ENCODE peak calls at places on chromosomes 11 and 22, in nine cellular contexts. Q, P, U, R, L, J, C, M and G are unnamed samples.

GRCh38 chr11:11894486-11894885 is 52.7 kb downstream of the USP47 start:
- DNase-seq in M (no peak), Q (no peak), P (no peak), U (no peak), C (no peak), J (no peak), R (no peak), L (no peak), G (no peak)

GRCh38 chr22:50609599-50609998 is 9.0 kb downstream of the MAPK8IP2 start:
- DNase-seq in C (no peak), L (no peak), R (no peak), Q (no peak), J (no peak), U (no peak), M (no peak), P (no peak), G (no peak)

GRCh38 chr11:11481371-11481770 is 128.3 kb upstream of the CSNK2A3 start:
- DNase-seq in P (no peak), C (no peak), U (no peak), Q (peak; percentile 48), R (no peak), M (no peak), L (no peak), J (no peak), G (no peak)

GRCh38 chr11:2725367-2726300 is 25.8 kb upstream of the KCNQ1OT1 start:
- DNase-seq in Q (no peak), C (no peak), M (no peak), L (no peak), R (no peak), U (no peak), P (peak; percentile 89), J (peak; percentile 69), G (no peak)

GRCh38 chr11:12249590-12250260 is 127.6 kb upstream of the PARVA start:
- DNase-seq in M (no peak), P (no peak), J (no peak), U (peak; percentile 59), L (no peak), C (no peak), R (no peak), Q (no peak), G (no peak)

GRCh38 chr11:11620966-11621880 is 582 bp downstream of the GALNT18 start:
- DNase-seq in R (peak; percentile 75), C (no peak), J (no peak), Q (peak; percentile 32), M (no peak), U (peak; percentile 31), L (peak; percentile 55), P (peak; percentile 35), G (peak; percentile 84)

GRCh38 chr22:43186272-43187170 is at the start of gene TTLL12:
- DNase-seq in J (no peak), M (peak; percentile 19), R (peak; percentile 85), U (peak; percentile 56), L (peak; percentile 76), P (peak; percentile 36), Q (peak; percentile 83), C (no peak), G (peak; percentile 97)

GRCh38 chr11:46745328-46745727 is 26.3 kb downstream of the F2 start:
- DNase-seq in L (no peak), Q (no peak), P (no peak), J (no peak), C (no peak), R (no peak), M (no peak), U (no peak), G (no peak)

GRCh38 chr11:132054822-132055221 is 684.4 kb downstream of the NTM start:
- DNase-seq in J (no peak), R (no peak), Q (no peak), C (no peak), P (peak; percentile 63), L (no peak), U (no peak), M (no peak), G (peak; percentile 66)

GRCh38 chr22:46735747-46736608 is 2.1 kb downstream of the CERK start:
- DNase-seq in C (no peak), M (no peak), U (no peak), J (no peak), L (no peak), Q (no peak), R (no peak), P (no peak), G (peak; percentile 86)

GRCh38 chr11:34855021-34855753 is 61.0 kb downstream of the APIP start:
- DNase-seq in Q (no peak), C (no peak), M (no peak), R (no peak), P (no peak), J (no peak), U (peak; percentile 44), L (no peak), G (no peak)

GRCh38 chr11:115580927-115581680 is 76.9 kb upstream of the CADM1 start:
- DNase-seq in U (peak; percentile 35), Q (peak; percentile 32), P (peak; percentile 45), L (peak; percentile 52), R (no peak), M (no peak), C (no peak), J (peak; percentile 19), G (no peak)

GRCh38 chr11:79431535-79431934 is 9.3 kb downstream of the TENM4 start:
- DNase-seq in J (no peak), U (no peak), Q (no peak), M (no peak), R (no peak), P (peak; percentile 36), C (no peak), L (no peak), G (peak; percentile 67)

GRCh38 chr22:19816372-19817119 is 38.1 kb downstream of the GNB1L start:
- DNase-seq in Q (no peak), C (no peak), L (no peak), M (no peak), J (no peak), U (no peak), R (no peak), P (no peak), G (peak; percentile 69)

GRCh38 chr11:2442554-2442953 is 1.8 kb downstream of the TRPM5 start:
- DNase-seq in Q (no peak), C (no peak), L (no peak), J (no peak), R (no peak), U (no peak), P (no peak), M (no peak), G (no peak)

GRCh38 chr11:111978028-111978771 is 41.1 kb downstream of the DIXDC1 start:
- DNase-seq in P (peak; percentile 75), J (peak; percentile 53), M (no peak), Q (peak; percentile 85), U (peak; percentile 37), L (no peak), R (no peak), C (no peak), G (peak; percentile 96)

GRCh38 chr11:113188433-113188834 is 125.9 kb upstream of the TTC12 start:
- DNase-seq in L (no peak), Q (no peak), C (no peak), U (no peak), P (no peak), J (no peak), R (no peak), M (no peak), G (no peak)
- H3K4me3 ChIP-seq in L (no peak overlapping the region), Q (no peak overlapping the region), C (no peak overlapping the region), U (no peak overlapping the region), P (no peak overlapping the region), J (no peak overlapping the region), R (no peak overlapping the region), M (no peak overlapping the region), G (no peak overlapping the region)

GRCh38 chr22:38174626-38175025 is 7.0 kb downstream of the PLA2G6 start:
- DNase-seq in L (no peak), P (no peak), U (no peak), R (no peak), C (no peak), J (no peak), Q (no peak), M (no peak), G (no peak)
- H3K4me1 ChIP-seq in L (peaks cover 63% of the 10 kb centered on the region), P (peaks cover 16% of the 10 kb centered on the region), U (peaks cover 18% of the 10 kb centered on the region), R (peaks cover 55% of the 10 kb centered on the region), C (peaks cover 36% of the 10 kb centered on the region), J (no peaks in the 10 kb centered on the region), Q (no peaks in the 10 kb centered on the region), M (peaks cover 38% of the 10 kb centered on the region), G (peaks cover 33% of the 10 kb centered on the region)

GRCh38 chr11:107438148-107438547 is 19.5 kb downstream of the CWF19L2 start:
- DNase-seq in Q (no peak), J (no peak), M (no peak), L (no peak), R (no peak), U (no peak), C (no peak), P (no peak), G (no peak)
- TF ChIP-seq CTCF in Q (no peak), J (no peak), M (no peak), L (no peak), R (no peak), U (no peak), C (no peak), P (no peak), G (no peak)

GRCh38 chr22:30325065-30325720 is 1.5 kb downstream of the TBC1D10A start:
- DNase-seq in P (peak; percentile 74), M (no peak), L (no peak), U (peak; percentile 73), R (no peak), J (no peak), C (no peak), Q (peak; percentile 6), G (peak; percentile 98)

GRCh38 chr22:30321461-30321860 is 5.3 kb downstream of the TBC1D10A start:
- DNase-seq in Q (no peak), U (no peak), P (no peak), L (no peak), M (no peak), R (no peak), C (no peak), J (no peak), G (peak; percentile 3)

GRCh38 chr22:30325724-30326703 is 727 bp downstream of the TBC1D10A start:
- DNase-seq in J (no peak), R (no peak), P (no peak), Q (peak; percentile 35), C (no peak), L (no peak), U (peak; percentile 62), M (no peak), G (peak; percentile 79)

GRCh38 chr22:30326704-30327362 is at the start of gene TBC1D10A:
- DNase-seq in Q (peak; percentile 96), R (peak; percentile 96), P (peak; percentile 80), M (peak; percentile 86), L (peak; percentile 94), J (peak; percentile 85), C (no peak), U (peak; percentile 96), G (peak; percentile 99)

DNA sequence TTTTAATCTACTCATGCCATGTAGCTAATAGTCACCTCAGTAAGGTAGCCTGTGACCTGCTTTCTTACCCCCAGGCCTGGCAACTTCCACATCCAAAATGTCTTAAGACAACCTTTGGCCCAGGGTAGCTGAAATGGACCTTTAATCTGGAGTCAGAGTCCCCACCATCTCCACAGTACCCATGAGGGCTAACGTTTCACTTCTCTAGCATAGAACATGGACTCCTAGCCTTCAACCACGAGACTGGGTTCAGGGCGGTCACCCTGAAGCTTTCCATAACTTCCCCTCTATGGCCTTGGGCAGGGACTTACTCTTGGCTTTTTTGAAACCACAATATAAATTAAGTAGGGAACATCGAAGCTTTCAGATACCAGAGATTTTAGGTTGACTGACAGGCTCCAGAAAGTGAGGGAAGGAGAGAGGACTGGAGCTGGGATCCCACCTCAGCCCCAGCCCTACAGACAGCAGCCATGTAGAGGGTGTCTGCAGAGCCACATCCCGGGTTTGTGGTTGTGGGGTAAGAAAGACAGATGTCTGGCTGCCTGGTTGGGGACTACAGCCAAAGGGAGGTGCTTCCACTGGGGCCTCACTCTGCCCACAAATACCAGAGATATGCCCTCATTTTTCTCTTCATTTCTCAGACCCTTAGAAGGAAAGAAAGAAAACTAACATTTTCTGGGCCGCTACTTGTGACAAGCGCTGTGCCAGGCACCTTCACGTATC is 2.6 kb downstream of the TBC1D10A start:
- DNase-seq in R (no peak), C (no peak), Q (no peak), L (no peak), J (no peak), M (no peak), U (no peak), P (peak; percentile 40), G (peak; percentile 81)
- H3K4me3 ChIP-seq in R (peak overlapping the region; percentile 98), C (no peak overlapping the region), Q (no peak overlapping the region), L (peak overlapping the region; percentile 87), J (no peak overlapping the region), M (peak overlapping the region; percentile 52), U (no peak overlapping the region), P (peak overlapping the region; percentile 79), G (peak overlapping the region; percentile 94)